ENCODE peak calls at places on chromosomes 3 and 15, in seven cellular contexts. U is DMS79 treated with DMSO at 0.1 percent for 48 hours; Q is activated CD4-positive, CD25-positive, alpha-beta regulatory T cell; C is stimulated activated CD4-positive, alpha-beta T cell treated with anti-CD3 and anti-CD28 coated beads, TNF-alpha, amount 100 ng/mL, for 24 hours; L is hippocampal formation; I is GM13976; X is substantia nigra. A is an unnamed sample.

GRCh38 chr3:55488398-55489055 is 1.4 kb upstream of the WNT5A start:
- DNase-seq in L (peak), C (no peak), I (peak), X (no peak), U (no peak), Q (no peak), A (peak)

GRCh38 chr15:90813796-90814192 is 54.6 kb upstream of the FURIN start:
- DNase-seq in Q (no peak), U (no peak), I (no peak), C (no peak), L (no peak), X (no peak), A (no peak)

GRCh38 chr3:63861306-63861705 is 2.3 kb downstream of the THOC7 start:
- DNase-seq in Q (no peak), C (no peak), U (no peak), L (no peak), I (no peak), X (no peak), A (no peak)

GRCh38 chr3:89227634-89228033 is 120.2 kb downstream of the EPHA3 start:
- DNase-seq in X (no peak), L (no peak), U (no peak), Q (no peak), C (no peak), I (no peak), A (no peak)

GRCh38 chr3:46866720-46867549 is 3.7 kb upstream of the MYL3 start:
- DNase-seq in X (no peak), Q (peak), U (no peak), L (peak), C (peak), I (peak), A (peak)

GRCh38 chr3:197792019-197792647 is 1.1 kb downstream of the LRCH3 start:
- DNase-seq in I (no peak), C (no peak), L (no peak), Q (no peak), X (no peak), U (no peak), A (peak)

GRCh38 chr3:52881834-52882233 is 15.5 kb downstream of the STIMATE start:
- DNase-seq in X (no peak), U (peak), Q (no peak), L (no peak), C (no peak), I (no peak), A (no peak)

GRCh38 chr3:195911041-195911945 is 2.9 kb upstream of the TNK2 start:
- DNase-seq in X (no peak), U (no peak), C (no peak), L (no peak), Q (no peak), I (no peak), A (no peak)

GRCh38 chr3:81237193-81237592 is 524.3 kb downstream of the GBE1 start:
- DNase-seq in Q (no peak), L (no peak), U (no peak), C (no peak), I (no peak), X (no peak), A (no peak)

GRCh38 chr3:16467368-16467767 is 46.1 kb downstream of the RFTN1 start:
- DNase-seq in I (peak), X (no peak), U (no peak), L (no peak), C (no peak), Q (no peak), A (no peak)

GRCh38 chr15:73051402-73051810 is 857 bp upstream of the NEO1 start:
- DNase-seq in C (no peak), Q (no peak), L (no peak), X (peak), I (no peak), U (no peak), A (no peak)